ENCODE peak calls at places on chromosomes 5 and 9, in nine cellular contexts. One of them, this sample, is unnamed. For H3K27me3, the result is how much of the 10 kb centered on the place peaks cover.

GRCh38 chr5:35838370-35839042 is 18.2 kb upstream of the IL7R start:
- DNase-seq in HCT116: no peak
- DNase-seq in cardiac muscle cell: no peak
- DNase-seq in H7: no peak
- DNase-seq in left ventricle myocardium inferior: no peak
- DNase-seq in endothelial cell of umbilical vein: no peak
- DNase-seq in effector memory CD4-positive, alpha-beta T cell: no peak
- DNase-seq in brain microvascular endothelial cell: no peak
- DNase-seq in aorta: no peak
- DNase-seq in this sample: no peak

GRCh38 chr9:15711531-15712295 is 158.9 kb downstream of the CCDC171 start:
- DNase-seq in HCT116: no peak
- DNase-seq in cardiac muscle cell: peak
- DNase-seq in H7: no peak
- DNase-seq in left ventricle myocardium inferior: no peak
- DNase-seq in endothelial cell of umbilical vein: no peak
- DNase-seq in effector memory CD4-positive, alpha-beta T cell: no peak
- DNase-seq in brain microvascular endothelial cell: no peak
- DNase-seq in aorta: no peak
- DNase-seq in this sample: no peak

GRCh38 chr5:128252794-128253193 is 169.2 kb downstream of the SLC12A2 start:
- DNase-seq in HCT116: no peak
- DNase-seq in cardiac muscle cell: peak
- DNase-seq in H7: no peak
- DNase-seq in left ventricle myocardium inferior: no peak
- DNase-seq in endothelial cell of umbilical vein: peak
- DNase-seq in effector memory CD4-positive, alpha-beta T cell: no peak
- DNase-seq in brain microvascular endothelial cell: no peak
- DNase-seq in aorta: no peak
- DNase-seq in this sample: peak

GRCh38 chr5:127910307-127910956 is 173.1 kb upstream of the SLC12A2 start:
- DNase-seq in HCT116: no peak
- DNase-seq in cardiac muscle cell: no peak
- DNase-seq in H7: no peak
- DNase-seq in left ventricle myocardium inferior: no peak
- DNase-seq in endothelial cell of umbilical vein: peak
- DNase-seq in effector memory CD4-positive, alpha-beta T cell: no peak
- DNase-seq in brain microvascular endothelial cell: no peak
- DNase-seq in aorta: no peak
- DNase-seq in this sample: no peak

GRCh38 chr9:7844283-7844682 is 44.7 kb upstream of the DMAC1 start:
- DNase-seq in HCT116: no peak
- DNase-seq in cardiac muscle cell: peak
- DNase-seq in H7: peak
- DNase-seq in left ventricle myocardium inferior: no peak
- DNase-seq in endothelial cell of umbilical vein: peak
- DNase-seq in effector memory CD4-positive, alpha-beta T cell: no peak
- DNase-seq in brain microvascular endothelial cell: no peak
- DNase-seq in aorta: no peak
- DNase-seq in this sample: no peak

GRCh38 chr5:53482717-53483638 is 2.5 kb downstream of the FST start:
- DNase-seq in HCT116: no peak
- DNase-seq in cardiac muscle cell: peak
- DNase-seq in H7: peak
- DNase-seq in left ventricle myocardium inferior: peak
- DNase-seq in endothelial cell of umbilical vein: peak
- DNase-seq in effector memory CD4-positive, alpha-beta T cell: no peak
- DNase-seq in brain microvascular endothelial cell: no peak
- DNase-seq in aorta: peak
- DNase-seq in this sample: peak

GRCh38 chr5:118310412-118310811 is 677.9 kb downstream of the DTWD2 start:
- DNase-seq in HCT116: no peak
- DNase-seq in cardiac muscle cell: no peak
- DNase-seq in H7: no peak
- DNase-seq in left ventricle myocardium inferior: no peak
- DNase-seq in endothelial cell of umbilical vein: no peak
- DNase-seq in effector memory CD4-positive, alpha-beta T cell: no peak
- DNase-seq in brain microvascular endothelial cell: no peak
- DNase-seq in aorta: no peak
- DNase-seq in this sample: no peak

GRCh38 chr5:147558826-147559225 is 49.0 kb upstream of the DPYSL3 start:
- DNase-seq in HCT116: no peak
- DNase-seq in cardiac muscle cell: peak
- DNase-seq in H7: peak
- DNase-seq in left ventricle myocardium inferior: peak
- DNase-seq in endothelial cell of umbilical vein: peak
- DNase-seq in effector memory CD4-positive, alpha-beta T cell: no peak
- DNase-seq in brain microvascular endothelial cell: peak
- DNase-seq in aorta: peak
- DNase-seq in this sample: peak

GRCh38 chr5:74641778-74642542 is 1.4 kb upstream of the ENC1 start:
- DNase-seq in HCT116: peak
- DNase-seq in cardiac muscle cell: peak
- DNase-seq in H7: peak
- DNase-seq in left ventricle myocardium inferior: peak
- DNase-seq in endothelial cell of umbilical vein: peak
- DNase-seq in effector memory CD4-positive, alpha-beta T cell: no peak
- DNase-seq in brain microvascular endothelial cell: peak
- DNase-seq in aorta: no peak
- DNase-seq in this sample: peak

GRCh38 chr9:4984171-4984570 is 901 bp upstream of the JAK2 start:
- DNase-seq in HCT116: peak
- DNase-seq in cardiac muscle cell: no peak
- DNase-seq in H7: no peak
- DNase-seq in left ventricle myocardium inferior: no peak
- DNase-seq in endothelial cell of umbilical vein: no peak
- DNase-seq in effector memory CD4-positive, alpha-beta T cell: no peak
- DNase-seq in brain microvascular endothelial cell: no peak
- DNase-seq in aorta: no peak
- DNase-seq in this sample: no peak

GRCh38 chr5:154589511-154589910 is 111.5 kb upstream of the HAND1 start:
- DNase-seq in HCT116: no peak
- DNase-seq in cardiac muscle cell: no peak
- DNase-seq in H7: no peak
- DNase-seq in left ventricle myocardium inferior: no peak
- DNase-seq in endothelial cell of umbilical vein: no peak
- DNase-seq in effector memory CD4-positive, alpha-beta T cell: no peak
- DNase-seq in brain microvascular endothelial cell: no peak
- DNase-seq in aorta: no peak
- DNase-seq in this sample: no peak

GRCh38 chr5:154588091-154588762 is 110.2 kb upstream of the HAND1 start:
- DNase-seq in HCT116: no peak
- DNase-seq in cardiac muscle cell: no peak
- DNase-seq in H7: no peak
- DNase-seq in left ventricle myocardium inferior: no peak
- DNase-seq in endothelial cell of umbilical vein: no peak
- DNase-seq in effector memory CD4-positive, alpha-beta T cell: no peak
- DNase-seq in brain microvascular endothelial cell: no peak
- DNase-seq in aorta: no peak
- DNase-seq in this sample: no peak

GRCh38 chr5:154587123-154587725 is 109.2 kb upstream of the HAND1 start:
- DNase-seq in HCT116: no peak
- DNase-seq in cardiac muscle cell: peak
- DNase-seq in H7: no peak
- DNase-seq in left ventricle myocardium inferior: no peak
- DNase-seq in endothelial cell of umbilical vein: no peak
- DNase-seq in effector memory CD4-positive, alpha-beta T cell: no peak
- DNase-seq in brain microvascular endothelial cell: no peak
- DNase-seq in aorta: no peak
- DNase-seq in this sample: no peak

GRCh38 chr5:154580422-154580821 is 102.4 kb upstream of the HAND1 start:
- DNase-seq in HCT116: no peak
- DNase-seq in cardiac muscle cell: no peak
- DNase-seq in H7: no peak
- DNase-seq in left ventricle myocardium inferior: no peak
- DNase-seq in endothelial cell of umbilical vein: no peak
- DNase-seq in effector memory CD4-positive, alpha-beta T cell: no peak
- DNase-seq in brain microvascular endothelial cell: no peak
- DNase-seq in aorta: no peak
- DNase-seq in this sample: no peak

DNA sequence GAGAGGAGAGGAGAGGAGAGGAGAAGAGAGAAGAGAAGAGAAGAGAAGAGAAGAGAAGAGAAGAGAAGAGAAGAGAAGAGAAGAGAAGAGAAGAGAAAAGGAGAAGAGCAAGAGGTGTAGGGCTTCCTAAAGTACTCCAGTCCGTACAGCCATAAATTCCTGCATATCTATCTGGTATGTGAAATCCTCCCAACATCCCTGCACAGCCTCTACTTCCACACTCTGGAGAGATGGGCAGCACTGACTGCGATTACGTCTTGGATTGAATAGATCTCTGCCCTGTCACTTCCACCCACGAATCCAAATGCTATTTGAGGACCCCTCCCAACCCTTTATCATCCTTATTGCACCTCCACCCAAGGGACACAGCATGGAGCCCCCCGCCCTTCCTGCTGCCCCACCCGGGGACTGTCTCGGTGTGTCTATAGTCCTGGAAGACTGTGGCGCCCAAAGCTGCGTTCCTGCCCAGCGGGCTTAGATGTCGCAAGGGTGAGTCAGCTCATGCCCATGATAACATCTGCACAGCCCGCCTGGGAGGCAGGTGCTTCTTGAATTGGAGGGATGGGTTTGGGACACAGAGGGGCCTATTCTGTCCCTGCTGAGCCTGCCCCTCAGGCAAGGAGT is 105.6 kb upstream of the HAND1 start:
- DNase-seq in HCT116: peak
- DNase-seq in cardiac muscle cell: no peak
- DNase-seq in H7: no peak
- DNase-seq in left ventricle myocardium inferior: no peak
- DNase-seq in endothelial cell of umbilical vein: no peak
- DNase-seq in effector memory CD4-positive, alpha-beta T cell: no peak
- DNase-seq in brain microvascular endothelial cell: no peak
- DNase-seq in aorta: no peak
- DNase-seq in this sample: no peak
- H3K27me3 ChIP-seq in HCT116: under half
- H3K27me3 ChIP-seq in cardiac muscle cell: under half
- H3K27me3 ChIP-seq in H7: under half
- H3K27me3 ChIP-seq in left ventricle myocardium inferior: half or more
- H3K27me3 ChIP-seq in endothelial cell of umbilical vein: under half
- H3K27me3 ChIP-seq in effector memory CD4-positive, alpha-beta T cell: under half
- H3K27me3 ChIP-seq in brain microvascular endothelial cell: under half
- H3K27me3 ChIP-seq in aorta: under half
- H3K27me3 ChIP-seq in this sample: under half

DNA sequence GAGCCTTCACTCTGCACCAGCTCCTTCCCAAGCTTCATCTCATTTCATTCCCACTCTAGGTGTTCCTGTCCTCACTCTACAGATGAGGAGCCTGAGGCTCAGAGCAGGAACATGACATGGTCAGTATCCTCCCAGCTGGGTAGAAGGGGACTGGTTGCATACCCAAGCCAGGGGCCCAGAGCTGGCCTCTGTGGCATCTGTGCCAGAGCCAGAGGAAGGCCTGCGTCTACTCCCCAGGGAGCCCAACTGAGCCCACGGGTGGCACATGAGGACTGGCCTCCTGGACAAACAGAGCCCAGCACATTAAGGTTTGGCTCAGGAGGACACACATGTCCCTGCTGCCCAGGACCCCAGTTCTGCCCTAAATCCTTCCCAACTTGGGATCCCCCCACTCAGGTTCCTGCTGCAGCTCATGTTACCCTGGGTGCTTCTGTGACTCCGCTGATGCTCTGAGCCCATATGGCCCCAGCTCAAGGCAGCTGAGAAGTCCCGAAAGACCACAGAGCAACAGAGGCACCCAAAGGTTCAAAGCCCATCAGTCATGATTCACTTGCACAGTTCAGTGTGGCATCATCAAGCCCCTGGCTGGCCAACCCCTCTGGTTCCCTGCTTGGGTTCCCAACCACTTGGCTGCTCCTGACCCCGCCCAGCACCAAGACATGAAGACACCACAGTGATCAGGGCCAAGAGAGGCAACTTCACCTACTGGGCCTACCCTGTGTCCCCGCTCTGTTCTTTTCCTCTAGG is 8.5 kb upstream of the NEURL1B start:
- DNase-seq in HCT116: no peak
- DNase-seq in cardiac muscle cell: no peak
- DNase-seq in H7: no peak
- DNase-seq in left ventricle myocardium inferior: no peak
- DNase-seq in endothelial cell of umbilical vein: no peak
- DNase-seq in effector memory CD4-positive, alpha-beta T cell: no peak
- DNase-seq in brain microvascular endothelial cell: no peak
- DNase-seq in aorta: peak
- DNase-seq in this sample: no peak
- H3K27me3 ChIP-seq in HCT116: under half
- H3K27me3 ChIP-seq in cardiac muscle cell: under half
- H3K27me3 ChIP-seq in H7: under half
- H3K27me3 ChIP-seq in left ventricle myocardium inferior: under half
- H3K27me3 ChIP-seq in endothelial cell of umbilical vein: under half
- H3K27me3 ChIP-seq in effector memory CD4-positive, alpha-beta T cell: under half
- H3K27me3 ChIP-seq in brain microvascular endothelial cell: under half
- H3K27me3 ChIP-seq in aorta: under half
- H3K27me3 ChIP-seq in this sample: under half

GRCh38 chr9:91200692-91201336 is 160.9 kb downstream of the AUH start:
- DNase-seq in HCT116: no peak
- DNase-seq in cardiac muscle cell: no peak
- DNase-seq in H7: no peak
- DNase-seq in left ventricle myocardium inferior: no peak
- DNase-seq in endothelial cell of umbilical vein: no peak
- DNase-seq in effector memory CD4-positive, alpha-beta T cell: no peak
- DNase-seq in brain microvascular endothelial cell: no peak
- DNase-seq in aorta: no peak
- DNase-seq in this sample: no peak
- H3K27me3 ChIP-seq in HCT116: under half
- H3K27me3 ChIP-seq in cardiac muscle cell: under half
- H3K27me3 ChIP-seq in H7: under half
- H3K27me3 ChIP-seq in left ventricle myocardium inferior: under half
- H3K27me3 ChIP-seq in endothelial cell of umbilical vein: under half
- H3K27me3 ChIP-seq in effector memory CD4-positive, alpha-beta T cell: under half
- H3K27me3 ChIP-seq in brain microvascular endothelial cell: under half
- H3K27me3 ChIP-seq in aorta: under half
- H3K27me3 ChIP-seq in this sample: under half

GRCh38 chr5:150142189-150142788 is 13.4 kb downstream of the PDGFRB start:
- DNase-seq in HCT116: no peak
- DNase-seq in cardiac muscle cell: no peak
- DNase-seq in H7: no peak
- DNase-seq in left ventricle myocardium inferior: no peak
- DNase-seq in endothelial cell of umbilical vein: no peak
- DNase-seq in effector memory CD4-positive, alpha-beta T cell: no peak
- DNase-seq in brain microvascular endothelial cell: no peak
- DNase-seq in aorta: no peak
- DNase-seq in this sample: no peak

GRCh38 chr5:150144876-150145275 is 10.8 kb downstream of the PDGFRB start:
- DNase-seq in HCT116: no peak
- DNase-seq in cardiac muscle cell: peak
- DNase-seq in H7: no peak
- DNase-seq in left ventricle myocardium inferior: no peak
- DNase-seq in endothelial cell of umbilical vein: no peak
- DNase-seq in effector memory CD4-positive, alpha-beta T cell: no peak
- DNase-seq in brain microvascular endothelial cell: no peak
- DNase-seq in aorta: no peak
- DNase-seq in this sample: no peak

GRCh38 chr5:150142800-150143724 is 12.6 kb downstream of the PDGFRB start:
- DNase-seq in HCT116: peak
- DNase-seq in cardiac muscle cell: peak
- DNase-seq in H7: no peak
- DNase-seq in left ventricle myocardium inferior: peak
- DNase-seq in endothelial cell of umbilical vein: no peak
- DNase-seq in effector memory CD4-positive, alpha-beta T cell: no peak
- DNase-seq in brain microvascular endothelial cell: peak
- DNase-seq in aorta: peak
- DNase-seq in this sample: peak

GRCh38 chr5:150144211-150144801 is 11.3 kb downstream of the PDGFRB start:
- DNase-seq in HCT116: no peak
- DNase-seq in cardiac muscle cell: peak
- DNase-seq in H7: peak
- DNase-seq in left ventricle myocardium inferior: peak
- DNase-seq in endothelial cell of umbilical vein: no peak
- DNase-seq in effector memory CD4-positive, alpha-beta T cell: no peak
- DNase-seq in brain microvascular endothelial cell: peak
- DNase-seq in aorta: peak
- DNase-seq in this sample: no peak

GRCh38 chr5:150143725-150144058 is 12.0 kb downstream of the PDGFRB start:
- DNase-seq in HCT116: no peak
- DNase-seq in cardiac muscle cell: peak
- DNase-seq in H7: no peak
- DNase-seq in left ventricle myocardium inferior: no peak
- DNase-seq in endothelial cell of umbilical vein: no peak
- DNase-seq in effector memory CD4-positive, alpha-beta T cell: no peak
- DNase-seq in brain microvascular endothelial cell: no peak
- DNase-seq in aorta: no peak
- DNase-seq in this sample: no peak
- H3K27me3 ChIP-seq in HCT116: under half
- H3K27me3 ChIP-seq in cardiac muscle cell: under half
- H3K27me3 ChIP-seq in H7: under half
- H3K27me3 ChIP-seq in left ventricle myocardium inferior: under half
- H3K27me3 ChIP-seq in endothelial cell of umbilical vein: under half
- H3K27me3 ChIP-seq in effector memory CD4-positive, alpha-beta T cell: under half
- H3K27me3 ChIP-seq in brain microvascular endothelial cell: under half
- H3K27me3 ChIP-seq in aorta: under half
- H3K27me3 ChIP-seq in this sample: under half